ENCODE peak calls at places on chromosome 3, in eight cellular contexts. One of them, this sample, is unnamed.

GRCh38 chr3:123442125-123442524 is 6.8 kb downstream of the ADCY5 start:
- DNase-seq in AG10803: no peak
- DNase-seq in pancreas: no peak
- DNase-seq in lower lobe of right lung: no peak
- DNase-seq in kidney: no peak
- DNase-seq in psoas muscle: no peak
- DNase-seq in progenitor cell of endocrine pancreas: no peak
- DNase-seq in OCI-LY7: no peak
- DNase-seq in this sample: no peak

GRCh38 chr3:58529516-58530353 is 7.3 kb downstream of the ACOX2 start:
- DNase-seq in AG10803: peak; percentile 15
- DNase-seq in pancreas: no peak
- DNase-seq in lower lobe of right lung: no peak
- DNase-seq in kidney: peak; percentile 66
- DNase-seq in psoas muscle: no peak
- DNase-seq in progenitor cell of endocrine pancreas: peak; percentile 29
- DNase-seq in OCI-LY7: peak; percentile 58
- DNase-seq in this sample: no peak

GRCh38 chr3:151903501-151903991 is 30.1 kb downstream of the SUCNR1 start:
- DNase-seq in AG10803: peak; percentile 31
- DNase-seq in pancreas: no peak
- DNase-seq in lower lobe of right lung: no peak
- DNase-seq in kidney: no peak
- DNase-seq in psoas muscle: no peak
- DNase-seq in progenitor cell of endocrine pancreas: no peak
- DNase-seq in OCI-LY7: no peak
- DNase-seq in this sample: no peak

GRCh38 chr3:188573929-188574317 is 420.0 kb downstream of the LPP start:
- DNase-seq in AG10803: no peak
- DNase-seq in pancreas: no peak
- DNase-seq in lower lobe of right lung: no peak
- DNase-seq in kidney: no peak
- DNase-seq in psoas muscle: no peak
- DNase-seq in progenitor cell of endocrine pancreas: no peak
- DNase-seq in OCI-LY7: no peak
- DNase-seq in this sample: no peak

GRCh38 chr3:69433016-69433937 is 47.4 kb upstream of the FRMD4B start:
- DNase-seq in AG10803: no peak
- DNase-seq in pancreas: no peak
- DNase-seq in lower lobe of right lung: no peak
- DNase-seq in kidney: no peak
- DNase-seq in psoas muscle: no peak
- DNase-seq in progenitor cell of endocrine pancreas: no peak
- DNase-seq in OCI-LY7: no peak
- DNase-seq in this sample: no peak

GRCh38 chr3:19885468-19885867 is 48.5 kb downstream of the EFHB start:
- DNase-seq in AG10803: peak; percentile 50
- DNase-seq in pancreas: no peak
- DNase-seq in lower lobe of right lung: no peak
- DNase-seq in kidney: no peak
- DNase-seq in psoas muscle: no peak
- DNase-seq in progenitor cell of endocrine pancreas: no peak
- DNase-seq in OCI-LY7: peak; percentile 56
- DNase-seq in this sample: no peak

GRCh38 chr3:66473637-66474036 is 27.2 kb downstream of the LRIG1 start:
- DNase-seq in AG10803: peak; percentile 42
- DNase-seq in pancreas: no peak
- DNase-seq in lower lobe of right lung: no peak
- DNase-seq in kidney: no peak
- DNase-seq in psoas muscle: no peak
- DNase-seq in progenitor cell of endocrine pancreas: no peak
- DNase-seq in OCI-LY7: no peak
- DNase-seq in this sample: no peak

GRCh38 chr3:63908081-63908736 is 4.0 kb downstream of the SCAANT1 start:
- DNase-seq in AG10803: peak; percentile 33
- DNase-seq in pancreas: no peak
- DNase-seq in lower lobe of right lung: no peak
- DNase-seq in kidney: no peak
- DNase-seq in psoas muscle: no peak
- DNase-seq in progenitor cell of endocrine pancreas: no peak
- DNase-seq in OCI-LY7: no peak
- DNase-seq in this sample: no peak

GRCh38 chr3:187740446-187741399 is 4.5 kb downstream of the BCL6 start:
- DNase-seq in AG10803: peak; percentile 95
- DNase-seq in pancreas: peak; percentile 85
- DNase-seq in lower lobe of right lung: peak; percentile 83
- DNase-seq in kidney: peak; percentile 89
- DNase-seq in psoas muscle: peak; percentile 81
- DNase-seq in progenitor cell of endocrine pancreas: peak; percentile 65
- DNase-seq in OCI-LY7: peak; percentile 76
- DNase-seq in this sample: peak; percentile 73

GRCh38 chr3:156449712-156450574 is 105.0 kb downstream of the SSR3 start:
- DNase-seq in AG10803: peak; percentile 45
- DNase-seq in pancreas: no peak
- DNase-seq in lower lobe of right lung: no peak
- DNase-seq in kidney: no peak
- DNase-seq in psoas muscle: no peak
- DNase-seq in progenitor cell of endocrine pancreas: no peak
- DNase-seq in OCI-LY7: peak; percentile 29
- DNase-seq in this sample: no peak

GRCh38 chr3:64123931-64124330 is 100.6 kb upstream of the PSMD6 start:
- DNase-seq in AG10803: no peak
- DNase-seq in pancreas: no peak
- DNase-seq in lower lobe of right lung: no peak
- DNase-seq in kidney: no peak
- DNase-seq in psoas muscle: no peak
- DNase-seq in progenitor cell of endocrine pancreas: no peak
- DNase-seq in OCI-LY7: no peak
- DNase-seq in this sample: no peak

GRCh38 chr3:26099692-26100091 is 309.8 kb downstream of the OXSM start:
- DNase-seq in AG10803: no peak
- DNase-seq in pancreas: no peak
- DNase-seq in lower lobe of right lung: no peak
- DNase-seq in kidney: no peak
- DNase-seq in psoas muscle: no peak
- DNase-seq in progenitor cell of endocrine pancreas: no peak
- DNase-seq in OCI-LY7: no peak
- DNase-seq in this sample: no peak

DNA sequence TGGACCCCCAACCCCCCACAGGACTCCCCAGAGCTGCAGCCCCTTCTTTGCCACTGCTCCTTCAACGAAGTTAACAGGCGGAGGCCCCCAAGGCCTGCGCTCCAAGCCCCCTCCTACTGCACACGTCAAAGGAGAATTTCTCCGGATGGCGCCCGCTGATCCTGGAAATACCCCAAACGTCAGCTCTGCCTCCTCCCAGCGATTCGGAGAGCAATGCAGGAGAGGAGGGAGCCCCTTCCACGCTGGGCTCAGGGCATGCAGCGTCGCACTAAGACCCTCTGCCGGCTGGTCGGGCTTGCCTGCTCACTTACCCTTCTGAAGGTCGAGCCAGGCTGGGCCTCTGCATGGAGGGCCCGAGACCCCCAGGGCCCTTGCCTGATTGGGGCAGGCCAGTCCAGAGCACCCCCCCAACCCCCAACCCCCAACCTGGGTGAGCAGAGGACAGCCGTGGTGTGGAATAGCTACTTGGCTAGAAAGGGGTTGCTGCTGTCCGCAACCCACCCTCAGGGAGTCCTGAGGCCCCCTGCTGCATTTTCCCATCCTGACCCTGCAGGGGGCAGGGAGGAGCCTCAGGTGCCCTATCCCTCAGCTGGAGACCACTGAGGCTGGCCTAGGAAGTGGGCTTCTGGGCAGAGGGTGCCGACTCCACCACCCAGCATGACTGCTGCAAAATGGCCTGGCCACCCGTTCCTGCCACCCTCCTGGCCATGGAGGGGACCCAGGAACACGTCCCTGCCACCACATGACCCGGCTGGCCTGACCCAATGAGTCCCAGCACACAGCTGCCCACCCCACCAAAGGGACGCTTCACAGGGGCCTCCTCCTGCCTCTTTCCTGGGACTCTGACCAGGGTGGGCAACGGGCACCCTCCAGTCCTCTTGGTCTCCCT is 981 bp downstream of the ATP2B2 start:
- DNase-seq in AG10803: no peak
- DNase-seq in pancreas: no peak
- DNase-seq in lower lobe of right lung: no peak
- DNase-seq in kidney: no peak
- DNase-seq in psoas muscle: no peak
- DNase-seq in progenitor cell of endocrine pancreas: no peak
- DNase-seq in OCI-LY7: no peak
- DNase-seq in this sample: no peak
- TF ChIP-seq CTCF in AG10803: no peak
- TF ChIP-seq CTCF in pancreas: no peak
- TF ChIP-seq CTCF in lower lobe of right lung: no peak
- TF ChIP-seq CTCF in kidney: no peak
- TF ChIP-seq CTCF in psoas muscle: no peak
- TF ChIP-seq CTCF in progenitor cell of endocrine pancreas: peak; percentile 12
- TF ChIP-seq CTCF in OCI-LY7: no peak
- TF ChIP-seq CTCF in this sample: no peak

DNA sequence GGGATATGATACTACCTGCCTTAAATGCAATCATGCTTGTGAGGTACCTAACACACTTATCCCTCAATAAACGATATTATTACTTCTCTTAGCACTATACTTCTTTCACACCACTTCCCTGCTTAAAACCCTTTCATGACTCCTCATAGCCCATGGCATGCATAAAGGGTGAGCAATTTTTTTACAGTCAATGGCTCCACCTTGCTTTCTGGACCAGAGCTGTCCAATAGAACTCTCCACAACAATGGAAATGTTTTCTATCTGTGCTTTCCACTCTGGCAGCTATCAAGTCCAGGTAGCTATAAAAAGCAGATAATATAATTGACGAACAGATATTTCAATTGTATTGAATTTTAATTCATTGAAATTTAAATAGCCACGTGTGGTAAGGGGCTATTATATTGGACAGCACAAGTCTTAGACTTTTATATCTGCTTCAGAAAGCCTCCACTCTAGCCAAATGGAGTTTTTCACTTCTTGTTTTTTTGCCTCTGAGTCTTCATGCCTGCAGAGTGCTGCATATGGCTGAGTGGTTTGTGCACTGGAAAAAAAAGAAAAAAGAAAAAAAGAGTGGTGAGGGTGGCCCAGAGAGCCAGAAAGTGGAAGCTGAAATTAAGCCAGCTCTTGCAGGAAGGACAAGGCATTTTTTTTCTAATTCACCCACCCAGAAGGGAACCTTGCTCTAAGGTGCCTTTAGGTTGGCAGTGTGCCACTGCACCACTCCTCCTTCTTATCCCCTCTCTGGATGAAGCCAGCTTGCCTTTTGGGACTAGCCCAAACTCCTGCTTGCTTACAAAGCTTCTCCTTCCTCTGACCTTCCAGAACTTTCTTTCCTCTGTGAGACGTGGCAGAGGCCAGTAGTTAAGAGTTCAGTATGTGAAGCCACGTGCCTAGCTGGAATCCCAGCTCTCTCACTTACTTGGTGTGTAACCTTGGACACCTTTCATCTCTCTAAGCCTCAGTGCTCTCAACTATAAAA is 239.0 kb upstream of the LRTM1 start:
- DNase-seq in AG10803: peak; percentile 55
- DNase-seq in pancreas: no peak
- DNase-seq in lower lobe of right lung: no peak
- DNase-seq in kidney: peak; percentile 73
- DNase-seq in psoas muscle: no peak
- DNase-seq in progenitor cell of endocrine pancreas: no peak
- DNase-seq in OCI-LY7: peak; percentile 60
- DNase-seq in this sample: no peak
- TF ChIP-seq CTCF in AG10803: peak; percentile 29
- TF ChIP-seq CTCF in pancreas: no peak
- TF ChIP-seq CTCF in lower lobe of right lung: no peak
- TF ChIP-seq CTCF in kidney: no peak
- TF ChIP-seq CTCF in psoas muscle: no peak
- TF ChIP-seq CTCF in progenitor cell of endocrine pancreas: no peak
- TF ChIP-seq CTCF in OCI-LY7: no peak
- TF ChIP-seq CTCF in this sample: no peak

GRCh38 chr3:133457465-133458067 is 57.7 kb downstream of the BFSP2 start:
- DNase-seq in AG10803: no peak
- DNase-seq in pancreas: no peak
- DNase-seq in lower lobe of right lung: no peak
- DNase-seq in kidney: no peak
- DNase-seq in psoas muscle: no peak
- DNase-seq in progenitor cell of endocrine pancreas: no peak
- DNase-seq in OCI-LY7: peak; percentile 64
- DNase-seq in this sample: no peak
- TF ChIP-seq CTCF in AG10803: peak; percentile 6
- TF ChIP-seq CTCF in pancreas: no peak
- TF ChIP-seq CTCF in lower lobe of right lung: no peak
- TF ChIP-seq CTCF in kidney: no peak
- TF ChIP-seq CTCF in psoas muscle: no peak
- TF ChIP-seq CTCF in progenitor cell of endocrine pancreas: peak; percentile 30
- TF ChIP-seq CTCF in OCI-LY7: peak; percentile 87
- TF ChIP-seq CTCF in this sample: no peak

GRCh38 chr3:140910860-140911259 is 30.8 kb upstream of the SLC25A36 start:
- DNase-seq in AG10803: no peak
- DNase-seq in pancreas: no peak
- DNase-seq in lower lobe of right lung: no peak
- DNase-seq in kidney: no peak
- DNase-seq in psoas muscle: no peak
- DNase-seq in progenitor cell of endocrine pancreas: no peak
- DNase-seq in OCI-LY7: peak; percentile 0
- DNase-seq in this sample: no peak
- TF ChIP-seq CTCF in AG10803: peak; percentile 22
- TF ChIP-seq CTCF in pancreas: no peak
- TF ChIP-seq CTCF in lower lobe of right lung: no peak
- TF ChIP-seq CTCF in kidney: no peak
- TF ChIP-seq CTCF in psoas muscle: no peak
- TF ChIP-seq CTCF in progenitor cell of endocrine pancreas: no peak
- TF ChIP-seq CTCF in OCI-LY7: no peak
- TF ChIP-seq CTCF in this sample: no peak

GRCh38 chr3:109071349-109072142 is 46.4 kb downstream of the MORC1 start:
- DNase-seq in AG10803: no peak
- DNase-seq in pancreas: no peak
- DNase-seq in lower lobe of right lung: no peak
- DNase-seq in kidney: no peak
- DNase-seq in psoas muscle: no peak
- DNase-seq in progenitor cell of endocrine pancreas: no peak
- DNase-seq in OCI-LY7: no peak
- DNase-seq in this sample: no peak
- TF ChIP-seq CTCF in AG10803: no peak
- TF ChIP-seq CTCF in pancreas: no peak
- TF ChIP-seq CTCF in lower lobe of right lung: no peak
- TF ChIP-seq CTCF in kidney: no peak
- TF ChIP-seq CTCF in psoas muscle: no peak
- TF ChIP-seq CTCF in progenitor cell of endocrine pancreas: no peak
- TF ChIP-seq CTCF in OCI-LY7: peak; percentile 17
- TF ChIP-seq CTCF in this sample: no peak

DNA sequence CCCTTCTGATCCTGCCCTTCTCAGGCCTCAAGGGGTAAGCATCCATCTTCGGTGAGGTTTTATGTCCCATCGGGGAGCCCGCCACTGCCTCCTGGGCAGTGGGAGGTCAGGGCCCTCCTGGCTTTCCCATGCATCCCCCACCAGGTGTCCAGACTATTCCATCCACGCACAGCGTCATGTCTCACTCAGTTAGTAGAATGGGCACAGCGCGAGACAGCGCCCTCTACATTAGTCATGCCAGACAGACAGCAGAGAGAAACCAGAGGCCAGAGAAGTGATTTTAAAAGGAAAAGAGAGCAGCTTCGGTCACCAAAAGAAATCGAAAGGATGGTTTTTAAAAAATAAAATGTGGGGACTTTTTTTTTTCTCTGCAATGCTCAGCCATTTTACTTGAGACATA is 49.8 kb downstream of the ZDHHC3 start:
- DNase-seq in AG10803: no peak
- DNase-seq in pancreas: no peak
- DNase-seq in lower lobe of right lung: no peak
- DNase-seq in kidney: no peak
- DNase-seq in psoas muscle: no peak
- DNase-seq in progenitor cell of endocrine pancreas: no peak
- DNase-seq in OCI-LY7: no peak
- DNase-seq in this sample: no peak
- TF ChIP-seq CTCF in AG10803: no peak
- TF ChIP-seq CTCF in pancreas: no peak
- TF ChIP-seq CTCF in lower lobe of right lung: no peak
- TF ChIP-seq CTCF in kidney: no peak
- TF ChIP-seq CTCF in psoas muscle: no peak
- TF ChIP-seq CTCF in progenitor cell of endocrine pancreas: no peak
- TF ChIP-seq CTCF in OCI-LY7: peak; percentile 45
- TF ChIP-seq CTCF in this sample: no peak

This sample was measured in activated B cell treated with CpG ODN at 0.5 μM for 24 hours.